ENCODE peak calls at places on chromosomes 1 and 21, in nine cellular contexts. One of them, this sample, is unnamed.

GRCh38 chr1:246837418-246838117 is 94.2 kb downstream of the AHCTF1 start:
- DNase-seq in choroid plexus epithelial cell: peak
- DNase-seq in RPMI7951: no peak
- DNase-seq in NCI-H2081: no peak
- DNase-seq in CD8-positive, alpha-beta T cell: no peak
- DNase-seq in A172: peak
- DNase-seq in cardiac fibroblast: peak
- DNase-seq in GM12865: peak
- DNase-seq in GM23338: no peak
- DNase-seq in this sample: no peak

GRCh38 chr21:16667395-16667794 is 845.4 kb upstream of the CXADR start:
- DNase-seq in RPMI7951: no peak
- DNase-seq in CD8-positive, alpha-beta T cell: no peak
- DNase-seq in choroid plexus epithelial cell: no peak
- DNase-seq in GM12865: no peak
- DNase-seq in GM23338: no peak
- DNase-seq in A172: no peak
- DNase-seq in cardiac fibroblast: peak
- DNase-seq in NCI-H2081: no peak
- DNase-seq in this sample: no peak

GRCh38 chr21:38849776-38850175 is 44.0 kb downstream of the ETS2 start:
- DNase-seq in CD8-positive, alpha-beta T cell: no peak
- DNase-seq in RPMI7951: no peak
- DNase-seq in GM12865: no peak
- DNase-seq in GM23338: no peak
- DNase-seq in NCI-H2081: no peak
- DNase-seq in A172: no peak
- DNase-seq in choroid plexus epithelial cell: peak
- DNase-seq in cardiac fibroblast: no peak
- DNase-seq in this sample: no peak

GRCh38 chr1:17573518-17574041 is 34.1 kb downstream of the ARHGEF10L start:
- DNase-seq in cardiac fibroblast: no peak
- DNase-seq in A172: no peak
- DNase-seq in GM12865: no peak
- DNase-seq in CD8-positive, alpha-beta T cell: no peak
- DNase-seq in RPMI7951: no peak
- DNase-seq in GM23338: no peak
- DNase-seq in choroid plexus epithelial cell: no peak
- DNase-seq in NCI-H2081: no peak
- DNase-seq in this sample: no peak

GRCh38 chr1:167538657-167539056 is 14.9 kb downstream of the CREG1 start:
- DNase-seq in GM23338: peak
- DNase-seq in cardiac fibroblast: no peak
- DNase-seq in CD8-positive, alpha-beta T cell: no peak
- DNase-seq in NCI-H2081: no peak
- DNase-seq in A172: peak
- DNase-seq in choroid plexus epithelial cell: no peak
- DNase-seq in RPMI7951: peak
- DNase-seq in GM12865: no peak
- DNase-seq in this sample: no peak

GRCh38 chr1:19483261-19483660 is 2.1 kb downstream of the CAPZB start:
- DNase-seq in GM12865: peak
- DNase-seq in A172: no peak
- DNase-seq in RPMI7951: no peak
- DNase-seq in choroid plexus epithelial cell: no peak
- DNase-seq in NCI-H2081: no peak
- DNase-seq in cardiac fibroblast: no peak
- DNase-seq in GM23338: no peak
- DNase-seq in CD8-positive, alpha-beta T cell: no peak
- DNase-seq in this sample: no peak

GRCh38 chr1:111621050-111621449 is 1.5 kb downstream of the RAP1A start:
- DNase-seq in CD8-positive, alpha-beta T cell: no peak
- DNase-seq in NCI-H2081: no peak
- DNase-seq in choroid plexus epithelial cell: peak
- DNase-seq in A172: no peak
- DNase-seq in cardiac fibroblast: peak
- DNase-seq in GM23338: no peak
- DNase-seq in RPMI7951: no peak
- DNase-seq in GM12865: peak
- DNase-seq in this sample: no peak

GRCh38 chr1:35047188-35047858 is 15.6 kb upstream of the ZMYM6 start:
- DNase-seq in GM12865: no peak
- DNase-seq in choroid plexus epithelial cell: peak
- DNase-seq in NCI-H2081: no peak
- DNase-seq in RPMI7951: peak
- DNase-seq in cardiac fibroblast: peak
- DNase-seq in A172: peak
- DNase-seq in CD8-positive, alpha-beta T cell: no peak
- DNase-seq in GM23338: no peak
- DNase-seq in this sample: no peak

GRCh38 chr1:113830039-113830438 is 17.8 kb upstream of the RSBN1 start:
- DNase-seq in NCI-H2081: no peak
- DNase-seq in CD8-positive, alpha-beta T cell: no peak
- DNase-seq in RPMI7951: no peak
- DNase-seq in choroid plexus epithelial cell: peak
- DNase-seq in A172: no peak
- DNase-seq in GM23338: no peak
- DNase-seq in cardiac fibroblast: peak
- DNase-seq in GM12865: no peak
- DNase-seq in this sample: no peak

GRCh38 chr1:55781944-55782482 is 566.8 kb upstream of the USP24 start:
- DNase-seq in GM23338: no peak
- DNase-seq in GM12865: no peak
- DNase-seq in choroid plexus epithelial cell: peak
- DNase-seq in cardiac fibroblast: peak
- DNase-seq in A172: peak
- DNase-seq in CD8-positive, alpha-beta T cell: no peak
- DNase-seq in NCI-H2081: no peak
- DNase-seq in RPMI7951: peak
- DNase-seq in this sample: no peak

GRCh38 chr1:178683304-178683703 is 41.7 kb upstream of the RALGPS2 start:
- DNase-seq in choroid plexus epithelial cell: no peak
- DNase-seq in GM23338: no peak
- DNase-seq in A172: no peak
- DNase-seq in cardiac fibroblast: no peak
- DNase-seq in RPMI7951: no peak
- DNase-seq in GM12865: no peak
- DNase-seq in CD8-positive, alpha-beta T cell: no peak
- DNase-seq in NCI-H2081: no peak
- DNase-seq in this sample: no peak

GRCh38 chr1:24383381-24383940 is 30.1 kb downstream of the STPG1 start:
- DNase-seq in RPMI7951: no peak
- DNase-seq in choroid plexus epithelial cell: no peak
- DNase-seq in A172: no peak
- DNase-seq in cardiac fibroblast: no peak
- DNase-seq in NCI-H2081: peak
- DNase-seq in GM23338: no peak
- DNase-seq in GM12865: no peak
- DNase-seq in CD8-positive, alpha-beta T cell: no peak
- DNase-seq in this sample: no peak

GRCh38 chr1:152036316-152037216 is at the start of gene S100A11:
- DNase-seq in A172: peak
- DNase-seq in NCI-H2081: no peak
- DNase-seq in CD8-positive, alpha-beta T cell: no peak
- DNase-seq in cardiac fibroblast: peak
- DNase-seq in GM23338: peak
- DNase-seq in RPMI7951: peak
- DNase-seq in GM12865: peak
- DNase-seq in choroid plexus epithelial cell: peak
- DNase-seq in this sample: peak

GRCh38 chr1:37946703-37947360 is at the start of gene INPP5B:
- DNase-seq in A172: peak
- DNase-seq in GM23338: peak
- DNase-seq in CD8-positive, alpha-beta T cell: peak
- DNase-seq in cardiac fibroblast: peak
- DNase-seq in RPMI7951: peak
- DNase-seq in choroid plexus epithelial cell: peak
- DNase-seq in GM12865: peak
- DNase-seq in NCI-H2081: no peak
- DNase-seq in this sample: peak

GRCh38 chr1:44660176-44660575 is 14.1 kb downstream of the TMEM53 start:
- DNase-seq in CD8-positive, alpha-beta T cell: no peak
- DNase-seq in GM12865: no peak
- DNase-seq in cardiac fibroblast: no peak
- DNase-seq in NCI-H2081: peak
- DNase-seq in A172: peak
- DNase-seq in RPMI7951: peak
- DNase-seq in choroid plexus epithelial cell: no peak
- DNase-seq in GM23338: no peak
- DNase-seq in this sample: no peak

GRCh38 chr1:8671313-8671917 is 146.0 kb downstream of the RERE start:
- DNase-seq in GM12865: peak
- DNase-seq in CD8-positive, alpha-beta T cell: no peak
- DNase-seq in choroid plexus epithelial cell: peak
- DNase-seq in cardiac fibroblast: peak
- DNase-seq in NCI-H2081: peak
- DNase-seq in GM23338: peak
- DNase-seq in RPMI7951: peak
- DNase-seq in A172: peak
- DNase-seq in this sample: no peak

GRCh38 chr21:26842976-26843911 is 2.0 kb downstream of the ADAMTS1 start:
- DNase-seq in GM23338: peak
- DNase-seq in NCI-H2081: no peak
- DNase-seq in cardiac fibroblast: peak
- DNase-seq in RPMI7951: peak
- DNase-seq in A172: peak
- DNase-seq in CD8-positive, alpha-beta T cell: no peak
- DNase-seq in GM12865: no peak
- DNase-seq in choroid plexus epithelial cell: peak
- DNase-seq in this sample: no peak

GRCh38 chr1:59116920-59117542 is 179.9 kb upstream of the FGGY start:
- DNase-seq in A172: peak
- DNase-seq in CD8-positive, alpha-beta T cell: no peak
- DNase-seq in cardiac fibroblast: peak
- DNase-seq in GM23338: peak
- DNase-seq in GM12865: no peak
- DNase-seq in RPMI7951: peak
- DNase-seq in NCI-H2081: no peak
- DNase-seq in choroid plexus epithelial cell: peak
- DNase-seq in this sample: no peak

GRCh38 chr1:43447891-43448708 is 5.6 kb downstream of the HYI start:
- DNase-seq in cardiac fibroblast: no peak
- DNase-seq in GM23338: no peak
- DNase-seq in RPMI7951: no peak
- DNase-seq in NCI-H2081: no peak
- DNase-seq in CD8-positive, alpha-beta T cell: no peak
- DNase-seq in choroid plexus epithelial cell: no peak
- DNase-seq in A172: no peak
- DNase-seq in GM12865: no peak
- DNase-seq in this sample: no peak

GRCh38 chr1:33382651-33383415 is 48.1 kb downstream of the PHC2 start:
- DNase-seq in NCI-H2081: no peak
- DNase-seq in RPMI7951: peak
- DNase-seq in cardiac fibroblast: peak
- DNase-seq in CD8-positive, alpha-beta T cell: no peak
- DNase-seq in GM12865: no peak
- DNase-seq in choroid plexus epithelial cell: no peak
- DNase-seq in A172: no peak
- DNase-seq in GM23338: no peak
- DNase-seq in this sample: no peak

GRCh38 chr1:53654216-53655210 is 84.5 kb downstream of the GLIS1 start:
- DNase-seq in choroid plexus epithelial cell: peak
- DNase-seq in cardiac fibroblast: peak
- DNase-seq in NCI-H2081: no peak
- DNase-seq in CD8-positive, alpha-beta T cell: no peak
- DNase-seq in A172: peak
- DNase-seq in GM12865: no peak
- DNase-seq in GM23338: no peak
- DNase-seq in RPMI7951: peak
- DNase-seq in this sample: no peak

GRCh38 chr1:214427871-214428277 is 123.5 kb downstream of the PTPN14 start:
- DNase-seq in GM12865: peak
- DNase-seq in NCI-H2081: no peak
- DNase-seq in CD8-positive, alpha-beta T cell: peak
- DNase-seq in RPMI7951: peak
- DNase-seq in choroid plexus epithelial cell: peak
- DNase-seq in GM23338: peak
- DNase-seq in cardiac fibroblast: peak
- DNase-seq in A172: peak
- DNase-seq in this sample: peak

GRCh38 chr1:79235221-79236002 is 228.9 kb upstream of the ADGRL4 start:
- DNase-seq in NCI-H2081: no peak
- DNase-seq in A172: no peak
- DNase-seq in choroid plexus epithelial cell: peak
- DNase-seq in cardiac fibroblast: peak
- DNase-seq in GM23338: peak
- DNase-seq in GM12865: no peak
- DNase-seq in CD8-positive, alpha-beta T cell: no peak
- DNase-seq in RPMI7951: no peak
- DNase-seq in this sample: no peak

GRCh38 chr1:1348420-1349255 is 580 bp downstream of the DVL1 start:
- DNase-seq in A172: no peak
- DNase-seq in GM12865: peak
- DNase-seq in CD8-positive, alpha-beta T cell: no peak
- DNase-seq in GM23338: peak
- DNase-seq in choroid plexus epithelial cell: peak
- DNase-seq in cardiac fibroblast: peak
- DNase-seq in RPMI7951: peak
- DNase-seq in NCI-H2081: no peak
- DNase-seq in this sample: no peak

GRCh38 chr1:179586107-179586823 is 5.4 kb upstream of the TDRD5 start:
- DNase-seq in A172: no peak
- DNase-seq in cardiac fibroblast: peak
- DNase-seq in GM23338: peak
- DNase-seq in choroid plexus epithelial cell: peak
- DNase-seq in RPMI7951: peak
- DNase-seq in CD8-positive, alpha-beta T cell: no peak
- DNase-seq in GM12865: no peak
- DNase-seq in NCI-H2081: peak
- DNase-seq in this sample: no peak

GRCh38 chr1:28233264-28233606 is 406 bp upstream of the DNAJC8 start:
- DNase-seq in cardiac fibroblast: no peak
- DNase-seq in GM23338: no peak
- DNase-seq in NCI-H2081: no peak
- DNase-seq in GM12865: no peak
- DNase-seq in CD8-positive, alpha-beta T cell: no peak
- DNase-seq in RPMI7951: no peak
- DNase-seq in choroid plexus epithelial cell: no peak
- DNase-seq in A172: no peak
- DNase-seq in this sample: no peak